ENCODE peak calls at places on chromosomes 4 and X, in six cellular contexts. F is lower lobe of right lung; U is CD8-positive, alpha-beta memory T cell; Q is CD8-positive, alpha-beta T cell; N is sigmoid colon; W is aorta. O is an unnamed sample. For H3K4me1, the result is how much of the 10 kb centered on the place peaks cover.

GRCh38 chr4:41323706-41324105 is 67.0 kb downstream of the UCHL1 start:
- DNase-seq in F (no peak), U (no peak), Q (no peak), N (no peak), W (no peak), O (no peak)

GRCh38 chrX:72060196-72060974 is 71.3 kb downstream of the RTL5 start:
- DNase-seq in F (no peak), U (no peak), Q (no peak), N (no peak), W (peak), O (no peak)

GRCh38 chrX:22186165-22186564 is 86.5 kb upstream of the CBLL2 start:
- DNase-seq in F (no peak), U (no peak), Q (no peak), N (no peak), W (no peak), O (no peak)

GRCh38 chr4:80471701-80472100 is 136.2 kb downstream of the CFAP299 start:
- DNase-seq in F (peak), U (no peak), Q (no peak), N (peak), W (no peak), O (no peak)

GRCh38 chr4:73701116-73701515 is 39.3 kb upstream of the CXCL8 start:
- DNase-seq in F (no peak), U (no peak), Q (no peak), N (no peak), W (no peak), O (no peak)

GRCh38 chrX:9293051-9293496 is 171.8 kb upstream of the TBL1X start:
- DNase-seq in F (no peak), U (no peak), Q (no peak), N (no peak), W (no peak), O (no peak)

GRCh38 chrX:72568406-72569092 is 4.1 kb downstream of the HDAC8 start:
- DNase-seq in F (no peak), U (no peak), Q (no peak), N (no peak), W (no peak), O (no peak)

GRCh38 chr4:183118141-183118540 is 19.1 kb downstream of the WWC2 start:
- DNase-seq in F (no peak), U (no peak), Q (no peak), N (no peak), W (no peak), O (no peak)

GRCh38 chrX:151723156-151723760 is 7.4 kb downstream of the FATE1 start:
- DNase-seq in F (no peak), U (no peak), Q (no peak), N (no peak), W (peak), O (no peak)

GRCh38 chr4:139872274-139872673 is 206.7 kb downstream of the MGST2 start:
- DNase-seq in F (no peak), U (no peak), Q (no peak), N (no peak), W (no peak), O (no peak)

GRCh38 chr4:84690481-84690880 is 107.6 kb downstream of the CDS1 start:
- DNase-seq in F (no peak), U (no peak), Q (no peak), N (no peak), W (no peak), O (no peak)
- H3K4me3 ChIP-seq in F (no peak), U (no peak), Q (no peak), N (no peak), W (no peak), O (no peak)

DNA sequence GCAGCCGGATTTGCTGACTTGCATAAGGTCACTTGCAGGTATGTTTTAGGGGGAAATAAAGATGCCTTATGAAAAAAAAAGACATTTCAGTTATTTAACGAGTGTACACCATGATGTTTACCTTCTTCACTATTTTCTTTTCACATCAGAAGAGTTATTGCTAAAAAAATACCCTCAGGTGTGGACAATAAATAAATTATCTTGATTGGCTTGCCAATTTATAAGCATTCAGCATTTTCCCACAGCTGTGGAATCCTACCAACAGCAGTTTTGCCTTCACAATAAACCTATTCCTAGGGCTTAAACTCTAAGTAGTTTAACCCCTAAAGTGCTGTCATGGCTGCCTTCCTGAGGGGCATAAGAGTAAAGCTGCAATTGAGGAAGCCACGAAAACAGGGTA is 83.4 kb upstream of the S100G start:
- DNase-seq in F (no peak), U (no peak), Q (no peak), N (no peak), W (no peak), O (no peak)
- H3K4me1 ChIP-seq in F (under half), U (under half), Q (under half), N (under half), W (under half), O (under half)

GRCh38 chr4:8067274-8067936 is 91.2 kb downstream of the ABLIM2 start:
- DNase-seq in F (no peak), U (no peak), Q (no peak), N (no peak), W (no peak), O (peak)
- H3K4me3 ChIP-seq in F (no peak), U (no peak), Q (no peak), N (no peak), W (no peak), O (no peak)

DNA sequence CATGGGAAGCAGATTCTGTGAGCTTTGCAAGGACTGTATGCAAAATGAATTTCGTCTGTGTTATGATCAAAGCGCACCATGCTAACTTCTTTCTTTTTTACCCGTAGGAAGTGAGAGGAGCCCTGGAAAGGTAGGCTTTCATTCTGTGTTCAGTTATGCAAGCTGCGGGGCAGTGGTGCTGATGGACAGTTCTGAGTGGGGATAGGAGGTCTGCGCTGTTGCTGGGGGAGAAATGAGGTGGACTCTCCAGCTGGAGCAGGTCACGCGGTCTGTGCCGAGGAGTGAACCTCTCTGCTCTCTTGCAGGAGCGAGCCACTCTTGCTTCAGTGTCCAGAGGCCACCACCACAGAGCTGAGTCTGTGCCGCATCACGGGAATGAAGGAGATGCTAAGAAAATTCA is 4.5 kb downstream of the TRIML1 start:
- DNase-seq in F (no peak), U (no peak), Q (no peak), N (no peak), W (no peak), O (no peak)
- H3K4me1 ChIP-seq in F (under half), U (under half), Q (under half), N (under half), W (under half), O (under half)